ENCODE peak calls at places on chromosomes 4 and X, in five cellular contexts. S is left colon, N is breast epithelium, E is HuH-7.5, J is HL-60. P is an unnamed sample.

GRCh38 chr4:67746797-67747495 is 7.2 kb downstream of the GNRHR start:
- DNase-seq in S (no peak), N (no peak), E (no peak), J (no peak), P (peak)

GRCh38 chrX:154355094-154355775 is 19.2 kb downstream of the FLNA start:
- DNase-seq in S (no peak), N (no peak), E (no peak), J (peak), P (no peak)

GRCh38 chrX:39898147-39898546 is 199.6 kb downstream of the BCOR start:
- DNase-seq in S (no peak), N (no peak), E (no peak), J (no peak), P (no peak)

GRCh38 chr4:16243285-16243684 is 17.0 kb upstream of the TAPT1 start:
- DNase-seq in S (no peak), N (no peak), E (no peak), J (no peak), P (no peak)

GRCh38 chrX:70033348-70033747 is 16.4 kb downstream of the AWAT2 start:
- DNase-seq in S (no peak), N (no peak), E (no peak), J (no peak), P (peak)

GRCh38 chr4:171621646-171622045 is 191.6 kb upstream of the GALNTL6 start:
- DNase-seq in S (no peak), N (no peak), E (no peak), J (no peak), P (no peak)

GRCh38 chr4:119041951-119042560 is 93.6 kb upstream of the MYOZ2 start:
- DNase-seq in S (peak), N (no peak), E (peak), J (peak), P (peak)

GRCh38 chrX:85107407-85107806 is 103.7 kb downstream of the APOOL start:
- DNase-seq in S (no peak), N (no peak), E (no peak), J (no peak), P (no peak)

GRCh38 chrX:134695999-134696398 is 37.7 kb upstream of the PLAC1 start:
- DNase-seq in S (no peak), N (no peak), E (no peak), J (no peak), P (no peak)

GRCh38 chrX:34300871-34301270 is 168.8 kb upstream of the FAM47A start:
- DNase-seq in S (no peak), N (no peak), E (no peak), J (peak), P (peak)

GRCh38 chr4:151459380-151459779 is 50.4 kb downstream of the FHIP1A start:
- DNase-seq in S (no peak), N (no peak), E (no peak), J (no peak), P (no peak)

GRCh38 chr4:161419822-161420221 is 744.0 kb downstream of the FSTL5 start:
- DNase-seq in S (no peak), N (no peak), E (no peak), J (peak), P (peak)

GRCh38 chr4:2217726-2218125 is 24.2 kb downstream of the HAUS3 start:
- DNase-seq in S (no peak), N (no peak), E (no peak), J (no peak), P (no peak)

GRCh38 chrX:39212456-39212855 is 411.2 kb downstream of the MID1IP1 start:
- DNase-seq in S (no peak), N (no peak), E (no peak), J (no peak), P (no peak)

GRCh38 chr4:176270669-176271068 is 1.6 kb upstream of the ASB5 start:
- DNase-seq in S (no peak), N (no peak), E (no peak), J (no peak), P (no peak)